ENCODE peak calls at places on chromosomes 11 and 22, in six cellular contexts. L is mesenchymal stem cell, B is right atrium auricular region, F is small intestine, X is pancreas, V is kidney. K is an unnamed sample.

GRCh38 chr11:27209562-27210005 is 153.4 kb downstream of the CCDC34 start:
- DNase-seq in L (peak), B (peak), F (no peak), X (no peak), V (no peak), K (peak)

GRCh38 chr11:79052539-79052938 is 388.3 kb downstream of the TENM4 start:
- DNase-seq in L (no peak), B (no peak), F (no peak), X (no peak), V (no peak), K (no peak)

GRCh38 chr11:128904303-128904871 is 13.2 kb downstream of the KCNJ5 start:
- DNase-seq in L (peak), B (no peak), F (no peak), X (no peak), V (peak), K (peak)

GRCh38 chr11:3894128-3894731 is 38.8 kb downstream of the STIM1 start:
- DNase-seq in L (peak), B (no peak), F (no peak), X (no peak), V (peak), K (peak)

GRCh38 chr11:47160753-47161133 is 15.9 kb downstream of the ARFGAP2 start:
- DNase-seq in L (no peak), B (no peak), F (no peak), X (no peak), V (no peak), K (no peak)

GRCh38 chr22:24555160-24555495 is 190 bp upstream of the GUCD1 start:
- DNase-seq in L (peak), B (peak), F (peak), X (peak), V (peak), K (peak)

GRCh38 chr11:93827347-93827746 is 23.1 kb downstream of the VSTM5 start:
- DNase-seq in L (no peak), B (no peak), F (no peak), X (no peak), V (no peak), K (no peak)

GRCh38 chr11:13955971-13956421 is 6.5 kb upstream of the SPON1 start:
- DNase-seq in L (peak), B (peak), F (peak), X (peak), V (no peak), K (peak)

GRCh38 chr11:106172389-106172991 is 95.0 kb downstream of the AASDHPPT start:
- DNase-seq in L (no peak), B (no peak), F (no peak), X (no peak), V (no peak), K (no peak)

GRCh38 chr11:98955551-98955950 is 65.2 kb upstream of the CNTN5 start:
- DNase-seq in L (no peak), B (no peak), F (no peak), X (no peak), V (no peak), K (no peak)

GRCh38 chr11:79437981-79438630 is 2.7 kb downstream of the TENM4 start:
- DNase-seq in L (peak), B (no peak), F (no peak), X (peak), V (peak), K (peak)

GRCh38 chr22:30925667-30926066 is 42.9 kb downstream of the MORC2 start:
- DNase-seq in L (no peak), B (no peak), F (no peak), X (no peak), V (peak), K (no peak)

GRCh38 chr22:29689872-29690213 is 30.0 kb upstream of the CABP7 start:
- DNase-seq in L (peak), B (no peak), F (peak), X (peak), V (no peak), K (peak)

GRCh38 chr22:36891646-36892045 is 21.8 kb upstream of the CSF2RB start:
- DNase-seq in L (no peak), B (no peak), F (no peak), X (no peak), V (no peak), K (no peak)

GRCh38 chr11:12007769-12008737 is at the start of gene DKK3:
- DNase-seq in L (peak), B (no peak), F (no peak), X (no peak), V (no peak), K (no peak)

GRCh38 chr11:9074338-9075029 is 16.9 kb downstream of the SCUBE2 start:
- DNase-seq in L (no peak), B (no peak), F (no peak), X (no peak), V (no peak), K (no peak)

GRCh38 chr11:94737171-94737611 is 31.0 kb upstream of the AMOTL1 start:
- DNase-seq in L (peak), B (no peak), F (no peak), X (no peak), V (no peak), K (no peak)

GRCh38 chr22:45612940-45613339 is 58.7 kb upstream of the ATXN10 start:
- DNase-seq in L (no peak), B (no peak), F (no peak), X (no peak), V (peak), K (no peak)

GRCh38 chr11:130464289-130464812 is 15.9 kb downstream of the ADAMTS15 start:
- DNase-seq in L (peak), B (no peak), F (no peak), X (no peak), V (no peak), K (no peak)

GRCh38 chr22:39913886-39914285 is 13.0 kb downstream of the GRAP2 start:
- DNase-seq in L (peak), B (no peak), F (no peak), X (no peak), V (no peak), K (peak)

GRCh38 chr11:19951558-19952083 is 208.7 kb downstream of the DBX1 start:
- DNase-seq in L (peak), B (no peak), F (peak), X (no peak), V (no peak), K (peak)

GRCh38 chr11:17736921-17737817 is 2.6 kb downstream of the KCNC1 start:
- DNase-seq in L (no peak), B (no peak), F (no peak), X (no peak), V (peak), K (no peak)

GRCh38 chr11:113261709-113262475 is 52.5 kb upstream of the TTC12 start:
- DNase-seq in L (peak), B (no peak), F (no peak), X (no peak), V (no peak), K (no peak)
- H3K27ac ChIP-seq in L (no peak), B (no peak), F (no peak), X (no peak), V (no peak), K (no peak)

GRCh38 chr11:59178401-59178800 is 6.5 kb downstream of the DTX4 start:
- DNase-seq in L (no peak), B (no peak), F (no peak), X (no peak), V (no peak), K (no peak)
- H3K27ac ChIP-seq in L (no peak), B (no peak), F (no peak), X (no peak), V (peak), K (no peak)

GRCh38 chr11:66800720-66801428 is 42.4 kb upstream of the RCE1 start:
- DNase-seq in L (no peak), B (no peak), F (no peak), X (no peak), V (no peak), K (no peak)
- H3K27ac ChIP-seq in L (no peak), B (no peak), F (no peak), X (no peak), V (no peak), K (no peak)

DNA sequence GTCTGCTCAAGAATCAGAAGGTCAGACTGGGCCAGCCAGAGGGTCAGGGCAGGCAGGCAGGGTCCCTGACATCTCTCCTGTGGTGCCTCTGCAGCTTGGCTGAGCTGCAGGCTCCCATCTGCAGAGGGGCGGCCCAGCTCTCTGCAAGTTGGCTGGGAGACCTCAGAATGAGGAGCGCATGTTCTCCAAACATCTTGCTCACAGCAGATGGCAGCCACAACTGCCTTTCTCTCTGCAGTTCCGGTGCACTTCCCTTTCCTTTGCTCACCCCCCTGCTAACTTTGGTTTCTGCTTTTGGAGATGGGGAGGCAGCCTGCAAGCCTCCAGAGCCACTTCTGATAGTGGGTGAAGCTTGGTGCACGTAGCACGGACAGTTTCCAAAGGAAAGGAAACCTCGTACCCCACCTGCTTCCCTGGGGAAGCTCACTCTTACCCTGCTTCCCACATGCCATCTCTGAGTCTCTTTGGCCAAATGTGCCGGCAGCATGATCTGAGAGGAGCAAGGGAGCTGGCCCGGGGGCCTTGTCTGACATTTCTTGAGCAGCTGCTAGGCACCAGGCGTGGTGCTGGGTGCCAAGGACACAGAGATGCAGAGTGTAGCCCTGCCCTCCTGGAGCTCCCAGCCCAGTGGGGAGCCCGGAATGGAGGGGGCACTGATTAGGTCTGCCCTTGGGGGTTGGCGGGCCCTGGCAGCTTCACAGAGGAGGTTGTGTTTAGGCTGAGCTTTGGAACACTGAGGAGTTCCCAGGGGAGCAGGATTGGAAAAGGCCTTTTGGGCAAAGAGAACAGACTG is 18.2 kb downstream of the DAGLA start:
- DNase-seq in L (no peak), B (no peak), F (no peak), X (no peak), V (peak), K (peak)
- H3K27ac ChIP-seq in L (no peak), B (peak), F (peak), X (peak), V (no peak), K (no peak)

GRCh38 chr11:55661901-55662300 is at the start of gene OR4C6:
- DNase-seq in L (no peak), B (no peak), F (no peak), X (no peak), V (no peak), K (no peak)

GRCh38 chr11:55658031-55658573 is 3.9 kb upstream of the OR4C6 start:
- DNase-seq in L (no peak), B (no peak), F (no peak), X (no peak), V (no peak), K (no peak)

GRCh38 chr11:55655096-55655495 is 6.9 kb upstream of the OR4C6 start:
- DNase-seq in L (no peak), B (no peak), F (no peak), X (no peak), V (no peak), K (no peak)

DNA sequence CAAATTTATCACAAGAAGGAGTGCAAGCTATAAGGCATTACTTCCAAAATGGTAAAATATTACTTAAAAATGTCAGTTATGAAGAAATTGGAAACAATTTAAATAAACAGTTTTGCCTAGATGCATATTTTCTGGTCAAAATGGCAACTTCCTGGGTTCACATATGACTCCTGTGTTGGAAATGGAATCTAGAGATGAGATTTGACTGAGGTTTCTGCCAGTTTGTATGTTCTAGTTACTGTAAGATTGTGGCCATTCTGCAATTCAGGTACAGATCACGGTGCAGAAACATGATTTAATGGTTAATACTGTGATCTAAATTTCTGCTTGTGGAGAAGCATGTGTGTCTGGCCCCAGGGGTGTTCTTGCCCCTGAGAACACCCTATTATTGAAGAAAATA is 3.4 kb upstream of the OR4C6 start:
- DNase-seq in L (no peak), B (no peak), F (no peak), X (no peak), V (no peak), K (no peak)
- H3K27ac ChIP-seq in L (no peak), B (no peak), F (no peak), X (no peak), V (no peak), K (no peak)

DNA sequence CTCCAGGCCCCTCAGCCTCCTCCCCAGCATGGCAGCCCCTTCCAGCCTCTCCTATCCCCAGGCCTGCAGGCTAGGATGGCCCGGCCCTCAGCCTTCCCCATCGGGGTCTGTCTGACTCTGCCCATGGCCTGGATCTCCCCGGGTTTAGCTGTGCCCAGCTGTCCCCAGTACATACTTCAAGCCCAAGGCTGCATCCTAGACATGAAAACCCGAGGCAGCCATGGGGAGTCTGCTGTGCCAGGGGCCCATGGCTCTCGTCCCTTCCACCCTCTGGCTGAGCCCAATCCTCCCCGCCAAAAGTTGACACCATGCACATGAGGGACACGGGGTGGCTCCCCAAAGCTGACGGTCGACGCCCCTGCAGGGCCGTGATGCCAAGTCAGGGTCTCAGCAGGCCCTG is 22.2 kb upstream of the FADD start:
- DNase-seq in L (no peak), B (no peak), F (no peak), X (no peak), V (no peak), K (no peak)
- H3K27ac ChIP-seq in L (no peak), B (no peak), F (no peak), X (no peak), V (no peak), K (no peak)